ENCODE peak calls at places on chromosome 19, in nine cellular contexts. U is HEK293T; N is activated T-cell treated with anti-CD3 and anti-CD28 coated beads, Interleukin-2, amount 50 U/mL, for 72 hours; T is fibroblast of villous mesenchyme; R is NB4; D is neural crest cell; S is CD4-positive, alpha-beta memory T cell; Q is thoracic aorta; X is neural progenitor cell. J is an unnamed sample.
A peak's percentile ranks its signal among the peaks of the same experiment; 100 is the strongest.

GRCh38 chr19:2048104-2048958 is 2.7 kb downstream of the MKNK2 start:
- DNase-seq in U (no peak), N (no peak), T (no peak), R (no peak), D (no peak), S (no peak), Q (no peak), X (no peak), J (peak; percentile 47)

GRCh38 chr19:49894879-49895565 is 1.7 kb downstream of the IL4I1 start:
- DNase-seq in U (no peak), N (peak; percentile 76), T (no peak), R (no peak), D (no peak), S (peak; percentile 35), Q (no peak), X (no peak), J (no peak)

GRCh38 chr19:33394006-33394722 is 20.7 kb downstream of the CEBPG start:
- DNase-seq in U (no peak), N (no peak), T (peak; percentile 67), R (peak; percentile 83), D (no peak), S (no peak), Q (no peak), X (no peak), J (no peak)

GRCh38 chr19:7137120-7137519 is 67.6 kb downstream of the ZNF557 start:
- DNase-seq in U (no peak), N (no peak), T (no peak), R (no peak), D (no peak), S (no peak), Q (no peak), X (no peak), J (no peak)

GRCh38 chr19:18167975-18168645 is 5.5 kb upstream of the IFI30 start:
- DNase-seq in U (peak; percentile 82), N (peak; percentile 73), T (peak; percentile 39), R (peak; percentile 59), D (peak; percentile 61), S (peak; percentile 57), Q (no peak), X (peak; percentile 67), J (peak; percentile 90)

GRCh38 chr19:3275068-3275582 is 50.7 kb downstream of the CELF5 start:
- DNase-seq in U (peak; percentile 76), N (peak; percentile 24), T (peak; percentile 8), R (peak; percentile 27), D (peak; percentile 57), S (peak; percentile 35), Q (no peak), X (peak; percentile 87), J (peak; percentile 80)

GRCh38 chr19:45166723-45167252 is 6.0 kb upstream of the NKPD1 start:
- DNase-seq in U (no peak), N (no peak), T (no peak), R (no peak), D (no peak), S (no peak), Q (no peak), X (no peak), J (no peak)

GRCh38 chr19:53103903-53104203 is 631 bp upstream of the ZNF160 start:
- DNase-seq in U (no peak), N (no peak), T (no peak), R (no peak), D (no peak), S (no peak), Q (no peak), X (no peak), J (no peak)

GRCh38 chr19:10338940-10339339 is 484 bp downstream of the ICAM3 start:
- DNase-seq in U (no peak), N (no peak), T (no peak), R (no peak), D (no peak), S (no peak), Q (no peak), X (no peak), J (no peak)

GRCh38 chr19:10206226-10206873 is 11.6 kb upstream of the DNMT1 start:
- DNase-seq in U (no peak), N (no peak), T (peak; percentile 28), R (no peak), D (no peak), S (no peak), Q (no peak), X (no peak), J (no peak)

GRCh38 chr19:6626764-6627163 is 35.8 kb upstream of the CD70 start:
- DNase-seq in U (no peak), N (no peak), T (no peak), R (no peak), D (no peak), S (no peak), Q (no peak), X (no peak), J (no peak)

GRCh38 chr19:21568816-21569496 is 63.6 kb downstream of the ZNF429 start:
- DNase-seq in U (no peak), N (peak; percentile 73), T (peak; percentile 94), R (peak; percentile 89), D (no peak), S (peak; percentile 88), Q (peak; percentile 39), X (no peak), J (peak; percentile 92)

GRCh38 chr19:18476507-18477041 is 38.6 kb upstream of the ISYNA1 start:
- DNase-seq in U (no peak), N (no peak), T (no peak), R (no peak), D (no peak), S (no peak), Q (no peak), X (no peak), J (no peak)

GRCh38 chr19:47434088-47434487 is 14.8 kb upstream of the MEIS3 start:
- DNase-seq in U (no peak), N (no peak), T (no peak), R (peak; percentile 62), D (no peak), S (no peak), Q (no peak), X (no peak), J (no peak)

GRCh38 chr19:3080281-3080680 is 13.9 kb upstream of the GNA11 start:
- DNase-seq in U (no peak), N (no peak), T (peak; percentile 68), R (no peak), D (no peak), S (no peak), Q (no peak), X (no peak), J (no peak)

GRCh38 chr19:45177817-45178261 is at the start of gene TRAPPC6A:
- DNase-seq in U (no peak), N (no peak), T (peak; percentile 69), R (peak; percentile 80), D (no peak), S (no peak), Q (no peak), X (no peak), J (no peak)

GRCh38 chr19:10352764-10353671 is 13.6 kb upstream of the ICAM3 start:
- DNase-seq in U (no peak), N (no peak), T (peak; percentile 71), R (peak; percentile 70), D (peak; percentile 59), S (no peak), Q (no peak), X (peak; percentile 95), J (no peak)

GRCh38 chr19:32129141-32129540 is 216.3 kb upstream of the ZNF507 start:
- DNase-seq in U (no peak), N (no peak), T (no peak), R (no peak), D (no peak), S (no peak), Q (no peak), X (no peak), J (no peak)

GRCh38 chr19:29098863-29099481 is 114.0 kb downstream of the UQCRFS1 start:
- DNase-seq in U (no peak), N (no peak), T (peak; percentile 13), R (peak; percentile 10), D (no peak), S (no peak), Q (peak; percentile 11), X (no peak), J (no peak)

GRCh38 chr19:35545001-35545854 is at the start of gene TMEM147:
- DNase-seq in U (peak; percentile 97), N (peak; percentile 93), T (peak; percentile 91), R (peak; percentile 88), D (peak; percentile 84), S (peak; percentile 74), Q (peak; percentile 79), X (peak; percentile 96), J (peak; percentile 96)

GRCh38 chr19:4327877-4328242 is 10.8 kb downstream of the STAP2 start:
- DNase-seq in U (no peak), N (no peak), T (no peak), R (no peak), D (no peak), S (no peak), Q (no peak), X (no peak), J (no peak)

GRCh38 chr19:14473073-14473790 is 1.9 kb downstream of the PTGER1 start:
- DNase-seq in U (no peak), N (peak; percentile 17), T (no peak), R (no peak), D (no peak), S (no peak), Q (no peak), X (no peak), J (no peak)

GRCh38 chr19:4037301-4037949 is 29.3 kb downstream of the ZBTB7A start:
- DNase-seq in U (no peak), N (no peak), T (no peak), R (no peak), D (no peak), S (no peak), Q (no peak), X (no peak), J (no peak)

GRCh38 chr19:2511991-2512390 is 36.1 kb downstream of the GADD45B start:
- DNase-seq in U (no peak), N (no peak), T (no peak), R (no peak), D (no peak), S (no peak), Q (no peak), X (no peak), J (no peak)

GRCh38 chr19:15199652-15200574 is 882 bp downstream of the NOTCH3 start:
- DNase-seq in U (peak; percentile 69), N (no peak), T (peak; percentile 52), R (no peak), D (peak; percentile 78), S (no peak), Q (no peak), X (peak; percentile 95), J (no peak)

GRCh38 chr19:2207991-2208860 is 27.9 kb downstream of the PLEKHJ1 start:
- DNase-seq in U (no peak), N (peak; percentile 23), T (peak; percentile 89), R (peak; percentile 41), D (no peak), S (no peak), Q (peak; percentile 12), X (peak; percentile 83), J (peak; percentile 82)

GRCh38 chr19:6038634-6039405 is 60.9 kb upstream of the RANBP3 start:
- DNase-seq in U (no peak), N (peak; percentile 73), T (no peak), R (no peak), D (no peak), S (no peak), Q (no peak), X (no peak), J (no peak)

GRCh38 chr19:2982983-2983350 is 5.6 kb downstream of the TLE6 start:
- DNase-seq in U (no peak), N (no peak), T (peak; percentile 89), R (no peak), D (no peak), S (no peak), Q (peak; percentile 92), X (peak; percentile 42), J (no peak)

GRCh38 chr19:2476451-2477140 is 669 bp downstream of the GADD45B start:
- DNase-seq in U (peak; percentile 38), N (peak; percentile 79), T (peak; percentile 47), R (peak; percentile 81), D (no peak), S (peak; percentile 63), Q (no peak), X (peak; percentile 73), J (peak; percentile 66)

GRCh38 chr19:41480336-41480735 is 37.4 kb downstream of the ERICH4 start:
- DNase-seq in U (no peak), N (no peak), T (no peak), R (peak; percentile 85), D (no peak), S (no peak), Q (no peak), X (no peak), J (no peak)

GRCh38 chr19:35013820-35014754 is 14.0 kb downstream of the GRAMD1A start:
- DNase-seq in U (no peak), N (peak; percentile 26), T (no peak), R (peak; percentile 71), D (no peak), S (peak; percentile 84), Q (no peak), X (no peak), J (no peak)